ENCODE peak calls at places on chromosomes 5 and 9, in five cellular contexts. A is AG04450, D is heart left ventricle, N is fibroblast of lung, F is Panc1. G is an unnamed sample.

GRCh38 chr5:135318037-135318436 is 81.0 kb downstream of the MACROH2A1 start:
- DNase-seq in A (no peak), D (no peak), N (no peak), F (no peak), G (no peak)

GRCh38 chr9:31799953-31800609 is 584.4 kb upstream of the ACO1 start:
- DNase-seq in A (no peak), D (no peak), N (peak; percentile 11), F (no peak), G (no peak)

GRCh38 chr9:127269440-127269839 is 4.9 kb downstream of the GARNL3 start:
- DNase-seq in A (no peak), D (no peak), N (no peak), F (no peak), G (no peak)

GRCh38 chr5:124278636-124279035 is 467.8 kb downstream of the ZNF608 start:
- DNase-seq in A (no peak), D (no peak), N (no peak), F (no peak), G (no peak)

GRCh38 chr5:134466241-134467069 is 54.8 kb upstream of the CDKN2AIPNL start:
- DNase-seq in A (no peak), D (peak; percentile 93), N (peak; percentile 97), F (peak; percentile 39), G (peak; percentile 97)

GRCh38 chr9:128635266-128636023 is 21.2 kb downstream of the DYNC2I2 start:
- DNase-seq in A (peak; percentile 89), D (peak; percentile 88), N (peak; percentile 94), F (peak; percentile 66), G (peak; percentile 93)

GRCh38 chr5:96871022-96871388 is 5.3 kb upstream of the ERAP2 start:
- DNase-seq in A (no peak), D (no peak), N (no peak), F (no peak), G (no peak)

GRCh38 chr9:114371986-114372917 is 15.5 kb downstream of the AKNA start:
- DNase-seq in A (no peak), D (no peak), N (no peak), F (no peak), G (no peak)

DNA sequence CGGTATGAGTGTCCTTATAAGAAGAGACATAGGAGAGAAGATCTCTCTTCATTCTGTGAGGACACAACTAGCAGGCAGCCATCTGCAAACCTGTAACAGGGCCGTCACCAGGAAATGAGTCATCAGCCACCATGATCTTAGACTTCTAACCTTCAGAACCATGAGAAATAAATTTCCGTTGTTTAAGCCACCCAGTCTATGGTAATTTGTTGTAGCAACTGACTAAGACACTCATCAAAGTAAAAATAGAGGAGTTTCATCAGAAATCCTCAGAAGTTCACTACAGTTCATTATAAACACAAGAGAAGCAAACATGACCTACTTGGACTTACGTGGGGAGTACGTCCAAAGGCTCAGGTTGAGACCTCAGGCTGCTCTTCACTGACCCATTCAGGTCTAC is 357.7 kb downstream of the SEMA5A start:
- DNase-seq in A (peak; percentile 58), D (no peak), N (peak; percentile 89), F (no peak), G (no peak)
- H3K27ac ChIP-seq in A (peak overlapping the region; percentile 42), D (no peak overlapping the region), N (peak overlapping the region; percentile 81), F (no peak overlapping the region), G (no peak overlapping the region)

GRCh38 chr5:171152382-171152781 is 156.7 kb upstream of the TLX3 start:
- DNase-seq in A (no peak), D (no peak), N (peak; percentile 49), F (no peak), G (no peak)
- TF ChIP-seq CTCF in A (peak; percentile 45), D (no peak), N (peak; percentile 42), F (peak; percentile 45), G (no peak)

DNA sequence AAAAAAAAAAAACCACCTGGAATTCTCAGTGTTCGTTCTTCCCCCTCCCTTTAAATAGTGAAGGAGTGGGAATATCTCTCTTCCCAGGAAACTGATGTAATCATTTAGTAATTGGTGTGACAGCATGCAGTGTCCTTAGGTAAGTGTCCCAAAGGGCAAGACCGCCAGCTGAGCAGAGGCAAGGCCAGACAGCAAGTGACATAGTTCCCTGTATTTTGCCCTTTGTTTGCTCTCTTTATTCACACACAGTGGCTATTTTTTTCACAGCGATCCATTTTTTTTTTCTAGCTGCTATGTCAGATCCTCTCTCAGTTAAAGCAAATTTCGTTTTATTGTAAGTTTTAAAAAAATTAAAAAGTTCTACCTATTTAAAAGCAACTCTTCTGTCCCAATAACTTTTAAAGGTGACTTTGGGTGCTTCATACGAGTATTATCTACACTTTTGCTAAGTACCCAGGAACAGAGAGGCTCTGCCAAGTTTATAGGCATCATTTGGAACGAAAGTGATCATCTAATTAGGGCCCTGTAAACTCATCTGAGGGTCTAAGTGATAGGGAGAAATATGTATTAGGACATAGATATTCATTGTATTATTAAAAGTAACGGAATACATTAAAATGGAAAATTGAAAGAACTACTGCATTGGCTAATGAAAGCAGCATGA is 98.2 kb upstream of the ALDH1A1 start:
- DNase-seq in A (no peak), D (peak; percentile 15), N (no peak), F (no peak), G (no peak)
- H3K27ac ChIP-seq in A (no peak overlapping the region), D (no peak overlapping the region), N (no peak overlapping the region), F (no peak overlapping the region), G (no peak overlapping the region)

GRCh38 chr5:81826128-81826527 is 75.2 kb upstream of the SSBP2 start:
- DNase-seq in A (no peak), D (no peak), N (peak; percentile 12), F (no peak), G (no peak)
- TF ChIP-seq CTCF in A (no peak), D (no peak), N (peak; percentile 11), F (no peak), G (no peak)

DNA sequence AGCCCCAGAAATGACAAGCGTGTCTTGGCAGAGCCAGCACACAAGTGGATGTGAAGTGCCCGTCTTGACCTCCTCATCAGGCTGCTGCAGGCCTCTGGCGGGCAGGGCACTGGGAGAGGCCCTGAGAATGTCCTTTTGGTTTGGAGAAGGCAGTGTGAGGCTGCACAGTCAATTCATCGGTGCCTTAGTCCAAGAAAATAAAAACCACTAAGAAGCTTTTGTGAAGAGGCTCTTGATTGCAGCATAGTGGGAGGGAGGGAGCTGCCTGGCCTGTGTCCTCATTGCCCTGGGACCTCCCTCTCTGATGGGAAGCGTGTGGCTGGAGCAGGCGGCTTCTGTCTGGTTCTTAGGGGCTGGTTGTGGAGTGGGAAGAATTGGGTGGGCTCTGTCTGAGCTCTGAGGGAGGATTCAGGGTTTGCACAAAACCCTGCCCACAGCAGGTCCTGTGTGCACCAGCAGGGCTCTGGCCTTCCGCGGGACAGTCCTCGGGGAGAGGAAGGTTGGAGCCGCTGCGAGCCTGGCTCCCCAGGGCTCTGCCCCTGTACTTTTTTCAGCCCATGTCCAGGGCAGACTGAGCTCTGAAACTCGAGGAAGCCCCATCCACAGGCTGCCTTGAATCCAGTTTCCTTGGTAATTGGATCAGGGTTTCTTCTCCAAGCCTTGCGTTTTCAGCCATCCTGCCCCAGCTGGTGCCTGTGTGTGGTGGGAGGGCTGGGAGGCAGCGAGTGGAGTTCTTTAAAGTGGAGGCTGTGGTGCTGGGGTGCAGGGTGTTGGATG is 1.1 kb downstream of the HRCT1 start:
- DNase-seq in A (no peak), D (peak; percentile 62), N (peak; percentile 95), F (no peak), G (no peak)
- H3K27ac ChIP-seq in A (peak overlapping the region; percentile 97), D (peak overlapping the region; percentile 87), N (peak overlapping the region; percentile 95), F (peak overlapping the region; percentile 78), G (peak overlapping the region; percentile 94)

GRCh38 chr5:158236511-158237335 is 377.8 kb upstream of the CLINT1 start:
- DNase-seq in A (no peak), D (no peak), N (no peak), F (no peak), G (no peak)

GRCh38 chr5:158235159-158235547 is 376.2 kb upstream of the CLINT1 start:
- DNase-seq in A (no peak), D (no peak), N (no peak), F (no peak), G (no peak)

GRCh38 chr5:158234323-158235158 is 375.6 kb upstream of the CLINT1 start:
- DNase-seq in A (no peak), D (no peak), N (peak; percentile 67), F (no peak), G (no peak)

GRCh38 chr5:158233735-158234322 is 374.9 kb upstream of the CLINT1 start:
- DNase-seq in A (no peak), D (no peak), N (peak; percentile 20), F (no peak), G (no peak)
- TF ChIP-seq CTCF in A (no peak), D (no peak), N (no peak), F (no peak), G (no peak)

GRCh38 chr5:107359916-107360234 is 310.9 kb downstream of the EFNA5 start:
- DNase-seq in A (no peak), D (no peak), N (no peak), F (no peak), G (no peak)
- H3K27ac ChIP-seq in A (no peak overlapping the region), D (no peak overlapping the region), N (no peak overlapping the region), F (no peak overlapping the region), G (no peak overlapping the region)

GRCh38 chr5:141245250-141245717 is at the start of gene PCDHB15:
- DNase-seq in A (no peak), D (peak; percentile 19), N (peak; percentile 2), F (no peak), G (no peak)
- TF ChIP-seq CTCF in A (peak; percentile 21), D (peak; percentile 49), N (no peak), F (no peak), G (no peak)